ENCODE peak calls at places on chromosomes 7 and 10, in ten cellular contexts. Y is AG20443; R is H4; S is SK-N-SH; G is heart right ventricle; L is T follicular helper cell; H is astrocyte of the hippocampus; V is activated CD4-positive, alpha-beta T cell treated with anti-CD3 and anti-CD28 coated beads for 36 hours; D is stimulated activated CD4-positive, alpha-beta T cell treated with anti-CD3 and anti-CD28 coated beads, Interleukin-2, amount 100 ng/mL, for 48 hours; W is D721Med. N is an unnamed sample.

GRCh38 chr10:114714281-114714741 is 56.2 kb upstream of the ABLIM1 start:
- DNase-seq in Y (peak; percentile 34), R (peak; percentile 97), S (no peak), G (peak; percentile 60), L (no peak), H (peak; percentile 91), V (no peak), D (no peak), W (no peak), N (peak; percentile 91)

GRCh38 chr7:31811650-31812461 is 124.8 kb downstream of the PPP1R17 start:
- DNase-seq in Y (peak; percentile 65), R (peak; percentile 64), S (no peak), G (peak; percentile 9), L (no peak), H (peak; percentile 28), V (no peak), D (no peak), W (no peak), N (peak; percentile 53)

GRCh38 chr10:79454259-79454658 is 8.8 kb upstream of the ZCCHC24 start:
- DNase-seq in Y (peak; percentile 89), R (peak; percentile 53), S (no peak), G (no peak), L (no peak), H (peak; percentile 71), V (no peak), D (no peak), W (no peak), N (peak; percentile 86)

GRCh38 chr10:128052696-128053095 is 73.5 kb downstream of the MKI67 start:
- DNase-seq in Y (no peak), R (no peak), S (no peak), G (no peak), L (no peak), H (no peak), V (no peak), D (no peak), W (no peak), N (no peak)

GRCh38 chr7:84532196-84532595 is 337.6 kb upstream of the SEMA3A start:
- DNase-seq in Y (no peak), R (no peak), S (no peak), G (no peak), L (no peak), H (no peak), V (no peak), D (no peak), W (no peak), N (no peak)

GRCh38 chr10:96814264-96814663 is 17.8 kb upstream of the LCOR start:
- DNase-seq in Y (peak; percentile 56), R (peak; percentile 52), S (no peak), G (no peak), L (no peak), H (peak; percentile 87), V (no peak), D (no peak), W (no peak), N (peak; percentile 92)

GRCh38 chr7:28774529-28775057 is 183.5 kb downstream of the TRIL start:
- DNase-seq in Y (no peak), R (no peak), S (no peak), G (no peak), L (no peak), H (no peak), V (no peak), D (no peak), W (no peak), N (no peak)

GRCh38 chr7:30422922-30423321 is 55.7 kb downstream of the NOD1 start:
- DNase-seq in Y (no peak), R (peak; percentile 27), S (no peak), G (no peak), L (no peak), H (peak; percentile 64), V (peak; percentile 33), D (no peak), W (no peak), N (peak; percentile 56)

GRCh38 chr7:140497241-140497769 is 18.0 kb upstream of the MKRN1 start:
- DNase-seq in Y (no peak), R (no peak), S (no peak), G (no peak), L (no peak), H (no peak), V (no peak), D (no peak), W (no peak), N (no peak)

GRCh38 chr10:89367529-89367928 is 10.3 kb upstream of the IFIT1B start:
- DNase-seq in Y (no peak), R (no peak), S (no peak), G (no peak), L (no peak), H (peak; percentile 75), V (peak; percentile 14), D (no peak), W (no peak), N (peak; percentile 49)

GRCh38 chr7:117975436-117975835 is 102.2 kb upstream of the CTTNBP2 start:
- DNase-seq in Y (no peak), R (no peak), S (no peak), G (no peak), L (no peak), H (no peak), V (no peak), D (no peak), W (no peak), N (no peak)

GRCh38 chr7:24836084-24836483 is 78.8 kb upstream of the GSDME start:
- DNase-seq in Y (no peak), R (no peak), S (no peak), G (no peak), L (no peak), H (no peak), V (no peak), D (no peak), W (no peak), N (no peak)

GRCh38 chr10:4281207-4281825 is 496.3 kb upstream of the KLF6 start:
- DNase-seq in Y (no peak), R (no peak), S (no peak), G (no peak), L (no peak), H (peak; percentile 21), V (no peak), D (no peak), W (no peak), N (peak; percentile 69)